ENCODE peak calls at places on chromosomes 3 and 15, in five cellular contexts. One of them, this sample, is unnamed.

GRCh38 chr3:97970929-97971460 is 1.2 kb downstream of the RIOX2 start:
- DNase-seq in IMR-90: no peak
- DNase-seq in Peyer's patch: no peak
- DNase-seq in esophagus muscularis mucosa: no peak
- DNase-seq in lung: no peak
- DNase-seq in this sample: no peak

GRCh38 chr15:74208901-74209559 is 6.4 kb upstream of the STRA6 start:
- DNase-seq in IMR-90: peak; percentile 48
- DNase-seq in Peyer's patch: no peak
- DNase-seq in esophagus muscularis mucosa: no peak
- DNase-seq in lung: no peak
- DNase-seq in this sample: no peak

GRCh38 chr3:47283596-47284364 is 1.0 kb downstream of the KLHL18 start:
- DNase-seq in IMR-90: no peak
- DNase-seq in Peyer's patch: peak; percentile 39
- DNase-seq in esophagus muscularis mucosa: no peak
- DNase-seq in lung: no peak
- DNase-seq in this sample: no peak

GRCh38 chr3:60131607-60132006 is 1081.8 kb upstream of the CFAP20DC start:
- DNase-seq in IMR-90: no peak
- DNase-seq in Peyer's patch: no peak
- DNase-seq in esophagus muscularis mucosa: no peak
- DNase-seq in lung: no peak
- DNase-seq in this sample: no peak

GRCh38 chr3:50112462-50112861 is 23.7 kb downstream of the RBM5 start:
- DNase-seq in IMR-90: no peak
- DNase-seq in Peyer's patch: no peak
- DNase-seq in esophagus muscularis mucosa: no peak
- DNase-seq in lung: no peak
- DNase-seq in this sample: no peak

GRCh38 chr3:50122661-50123391 is 32.3 kb upstream of the SEMA3F start:
- DNase-seq in IMR-90: no peak
- DNase-seq in Peyer's patch: no peak
- DNase-seq in esophagus muscularis mucosa: no peak
- DNase-seq in lung: no peak
- DNase-seq in this sample: no peak

GRCh38 chr15:66827698-66828055 is 125.6 kb downstream of the SMAD6 start:
- DNase-seq in IMR-90: no peak
- DNase-seq in Peyer's patch: no peak
- DNase-seq in esophagus muscularis mucosa: no peak
- DNase-seq in lung: no peak
- DNase-seq in this sample: no peak

GRCh38 chr15:42650208-42651066 is 75.0 kb downstream of the STARD9 start:
- DNase-seq in IMR-90: peak; percentile 88
- DNase-seq in Peyer's patch: peak; percentile 50
- DNase-seq in esophagus muscularis mucosa: no peak
- DNase-seq in lung: peak; percentile 67
- DNase-seq in this sample: peak; percentile 55

GRCh38 chr3:105800320-105800719 is 68.5 kb downstream of the CBLB start:
- DNase-seq in IMR-90: no peak
- DNase-seq in Peyer's patch: no peak
- DNase-seq in esophagus muscularis mucosa: no peak
- DNase-seq in lung: no peak
- DNase-seq in this sample: no peak

GRCh38 chr3:105801397-105801796 is 67.4 kb downstream of the CBLB start:
- DNase-seq in IMR-90: no peak
- DNase-seq in Peyer's patch: no peak
- DNase-seq in esophagus muscularis mucosa: no peak
- DNase-seq in lung: no peak
- DNase-seq in this sample: no peak

GRCh38 chr3:105793040-105793439 is 75.8 kb downstream of the CBLB start:
- DNase-seq in IMR-90: no peak
- DNase-seq in Peyer's patch: no peak
- DNase-seq in esophagus muscularis mucosa: no peak
- DNase-seq in lung: no peak
- DNase-seq in this sample: no peak

GRCh38 chr3:105802073-105802706 is 66.6 kb downstream of the CBLB start:
- DNase-seq in IMR-90: no peak
- DNase-seq in Peyer's patch: no peak
- DNase-seq in esophagus muscularis mucosa: no peak
- DNase-seq in lung: no peak
- DNase-seq in this sample: no peak

DNA sequence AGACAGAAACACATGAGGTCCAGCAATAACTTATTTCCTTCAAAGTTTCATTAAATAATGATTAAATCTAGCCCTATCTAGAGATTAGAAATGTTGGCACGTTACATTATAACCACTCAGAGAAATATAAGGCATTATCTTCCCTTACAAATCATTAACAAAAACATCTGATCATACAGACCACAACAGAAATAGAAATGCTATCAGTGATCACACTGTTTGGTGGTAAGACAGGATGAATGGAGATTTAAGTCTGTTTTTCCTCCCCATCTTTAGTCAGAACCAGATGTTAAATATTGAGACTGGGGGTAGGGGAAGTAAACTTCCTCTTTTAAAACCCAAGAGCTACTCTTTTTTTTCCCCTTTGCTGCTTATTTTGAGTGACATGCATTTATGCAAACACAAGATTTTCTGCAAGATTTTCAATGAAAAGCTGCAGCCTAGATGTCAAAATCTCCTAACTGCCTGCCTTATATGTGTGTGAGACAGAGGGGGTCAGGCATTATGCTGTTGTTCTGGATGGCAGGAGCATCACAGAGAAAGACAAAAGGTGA is 70.4 kb downstream of the CBLB start:
- DNase-seq in IMR-90: no peak
- DNase-seq in Peyer's patch: no peak
- DNase-seq in esophagus muscularis mucosa: no peak
- DNase-seq in lung: no peak
- DNase-seq in this sample: no peak
- H3K4me3 ChIP-seq in IMR-90: no peak overlapping the region
- H3K4me3 ChIP-seq in Peyer's patch: no peak overlapping the region
- H3K4me3 ChIP-seq in esophagus muscularis mucosa: no peak overlapping the region
- H3K4me3 ChIP-seq in lung: no peak overlapping the region
- H3K4me3 ChIP-seq in this sample: no peak overlapping the region

GRCh38 chr15:76903251-76903681 is 1.9 kb downstream of the SCAPER start:
- DNase-seq in IMR-90: peak; percentile 78
- DNase-seq in Peyer's patch: no peak
- DNase-seq in esophagus muscularis mucosa: no peak
- DNase-seq in lung: no peak
- DNase-seq in this sample: peak; percentile 7
- TF ChIP-seq CTCF in IMR-90: peak; percentile 42
- TF ChIP-seq CTCF in Peyer's patch: no peak
- TF ChIP-seq CTCF in esophagus muscularis mucosa: peak; percentile 18
- TF ChIP-seq CTCF in lung: no peak
- TF ChIP-seq CTCF in this sample: peak; percentile 29

GRCh38 chr3:170144437-170144843 is 37.1 kb downstream of the PHC3 start:
- DNase-seq in IMR-90: no peak
- DNase-seq in Peyer's patch: no peak
- DNase-seq in esophagus muscularis mucosa: no peak
- DNase-seq in lung: no peak
- DNase-seq in this sample: no peak

GRCh38 chr3:170142373-170142772 is 39.2 kb downstream of the PHC3 start:
- DNase-seq in IMR-90: no peak
- DNase-seq in Peyer's patch: no peak
- DNase-seq in esophagus muscularis mucosa: no peak
- DNase-seq in lung: no peak
- DNase-seq in this sample: no peak

GRCh38 chr3:170149016-170149415 is 32.5 kb downstream of the PHC3 start:
- DNase-seq in IMR-90: no peak
- DNase-seq in Peyer's patch: no peak
- DNase-seq in esophagus muscularis mucosa: no peak
- DNase-seq in lung: no peak
- DNase-seq in this sample: no peak

GRCh38 chr3:170145278-170145677 is 36.3 kb downstream of the PHC3 start:
- DNase-seq in IMR-90: no peak
- DNase-seq in Peyer's patch: no peak
- DNase-seq in esophagus muscularis mucosa: no peak
- DNase-seq in lung: no peak
- DNase-seq in this sample: no peak
- H3K36me3 ChIP-seq in IMR-90: peaks cover 21% of the 10 kb centered on the region
- H3K36me3 ChIP-seq in Peyer's patch: no peaks in the 10 kb centered on the region
- H3K36me3 ChIP-seq in esophagus muscularis mucosa: no peaks in the 10 kb centered on the region
- H3K36me3 ChIP-seq in lung: peaks cover 2% of the 10 kb centered on the region
- H3K36me3 ChIP-seq in this sample: peaks cover 5% of the 10 kb centered on the region

GRCh38 chr3:188361888-188362287 is 207.9 kb downstream of the LPP start:
- DNase-seq in IMR-90: no peak
- DNase-seq in Peyer's patch: no peak
- DNase-seq in esophagus muscularis mucosa: no peak
- DNase-seq in lung: no peak
- DNase-seq in this sample: no peak
- H3K4me3 ChIP-seq in IMR-90: no peak overlapping the region
- H3K4me3 ChIP-seq in Peyer's patch: no peak overlapping the region
- H3K4me3 ChIP-seq in esophagus muscularis mucosa: no peak overlapping the region
- H3K4me3 ChIP-seq in lung: no peak overlapping the region
- H3K4me3 ChIP-seq in this sample: no peak overlapping the region

This sample was measured in BJ.